ENCODE peak calls at places on chromosomes 3 and 15, in ten cellular contexts. One of them, this sample, is unnamed.

GRCh38 chr3:21920431-21920830 is 169.4 kb upstream of the ZNF385D start:
- DNase-seq in HL-60: no peak
- DNase-seq in B cell: no peak
- DNase-seq in endothelial cell: no peak
- DNase-seq in uterus: no peak
- DNase-seq in spleen: no peak
- DNase-seq in body of pancreas: no peak
- DNase-seq in gastrocnemius medialis: no peak
- DNase-seq in dorsolateral prefrontal cortex: no peak
- DNase-seq in right atrium auricular region: no peak
- DNase-seq in this sample: no peak

GRCh38 chr3:152328841-152329240 is 60.1 kb downstream of the MBNL1 start:
- DNase-seq in body of pancreas: no peak
- DNase-seq in spleen: no peak
- DNase-seq in gastrocnemius medialis: no peak
- DNase-seq in dorsolateral prefrontal cortex: no peak
- DNase-seq in endothelial cell: no peak
- DNase-seq in HL-60: no peak
- DNase-seq in right atrium auricular region: no peak
- DNase-seq in B cell: no peak
- DNase-seq in uterus: no peak
- DNase-seq in this sample: no peak

GRCh38 chr15:85282504-85283115 is 97.8 kb upstream of the AKAP13 start:
- DNase-seq in HL-60: no peak
- DNase-seq in uterus: no peak
- DNase-seq in gastrocnemius medialis: no peak
- DNase-seq in endothelial cell: no peak
- DNase-seq in dorsolateral prefrontal cortex: no peak
- DNase-seq in body of pancreas: no peak
- DNase-seq in right atrium auricular region: peak
- DNase-seq in spleen: no peak
- DNase-seq in B cell: no peak
- DNase-seq in this sample: no peak

GRCh38 chr15:37518436-37518835 is 416.0 kb upstream of the TMCO5A start:
- DNase-seq in endothelial cell: no peak
- DNase-seq in body of pancreas: no peak
- DNase-seq in B cell: no peak
- DNase-seq in uterus: no peak
- DNase-seq in spleen: no peak
- DNase-seq in HL-60: no peak
- DNase-seq in gastrocnemius medialis: no peak
- DNase-seq in right atrium auricular region: no peak
- DNase-seq in dorsolateral prefrontal cortex: no peak
- DNase-seq in this sample: no peak

GRCh38 chr15:85706779-85707518 is 87.8 kb downstream of the KLHL25 start:
- DNase-seq in right atrium auricular region: peak
- DNase-seq in gastrocnemius medialis: no peak
- DNase-seq in endothelial cell: no peak
- DNase-seq in spleen: no peak
- DNase-seq in body of pancreas: no peak
- DNase-seq in B cell: peak
- DNase-seq in uterus: peak
- DNase-seq in dorsolateral prefrontal cortex: no peak
- DNase-seq in HL-60: no peak
- DNase-seq in this sample: peak

GRCh38 chr3:116392291-116392690 is 53.0 kb downstream of the LSAMP start:
- DNase-seq in body of pancreas: no peak
- DNase-seq in endothelial cell: no peak
- DNase-seq in right atrium auricular region: no peak
- DNase-seq in spleen: no peak
- DNase-seq in gastrocnemius medialis: no peak
- DNase-seq in HL-60: no peak
- DNase-seq in uterus: no peak
- DNase-seq in dorsolateral prefrontal cortex: no peak
- DNase-seq in B cell: no peak
- DNase-seq in this sample: no peak

GRCh38 chr3:21644268-21644667 is 106.7 kb downstream of the ZNF385D start:
- DNase-seq in dorsolateral prefrontal cortex: no peak
- DNase-seq in HL-60: no peak
- DNase-seq in uterus: no peak
- DNase-seq in B cell: no peak
- DNase-seq in gastrocnemius medialis: no peak
- DNase-seq in body of pancreas: no peak
- DNase-seq in spleen: no peak
- DNase-seq in endothelial cell: no peak
- DNase-seq in right atrium auricular region: no peak
- DNase-seq in this sample: no peak

GRCh38 chr3:194298331-194299227 is 52.5 kb downstream of the CPN2 start:
- DNase-seq in body of pancreas: no peak
- DNase-seq in right atrium auricular region: no peak
- DNase-seq in dorsolateral prefrontal cortex: no peak
- DNase-seq in gastrocnemius medialis: no peak
- DNase-seq in uterus: no peak
- DNase-seq in spleen: peak
- DNase-seq in HL-60: no peak
- DNase-seq in B cell: no peak
- DNase-seq in endothelial cell: no peak
- DNase-seq in this sample: no peak

GRCh38 chr3:169661567-169662214 is 1.8 kb downstream of the MECOM start:
- DNase-seq in HL-60: no peak
- DNase-seq in uterus: no peak
- DNase-seq in gastrocnemius medialis: no peak
- DNase-seq in body of pancreas: peak
- DNase-seq in endothelial cell: peak
- DNase-seq in right atrium auricular region: no peak
- DNase-seq in spleen: peak
- DNase-seq in B cell: peak
- DNase-seq in dorsolateral prefrontal cortex: no peak
- DNase-seq in this sample: peak

GRCh38 chr15:89978914-89979313 is 22.2 kb upstream of the ZNF710 start:
- DNase-seq in gastrocnemius medialis: no peak
- DNase-seq in spleen: no peak
- DNase-seq in B cell: no peak
- DNase-seq in dorsolateral prefrontal cortex: no peak
- DNase-seq in body of pancreas: no peak
- DNase-seq in right atrium auricular region: no peak
- DNase-seq in HL-60: no peak
- DNase-seq in endothelial cell: no peak
- DNase-seq in uterus: no peak
- DNase-seq in this sample: no peak

GRCh38 chr15:89984421-89985010 is 16.6 kb upstream of the ZNF710 start:
- DNase-seq in right atrium auricular region: no peak
- DNase-seq in spleen: no peak
- DNase-seq in HL-60: no peak
- DNase-seq in gastrocnemius medialis: no peak
- DNase-seq in dorsolateral prefrontal cortex: no peak
- DNase-seq in endothelial cell: no peak
- DNase-seq in body of pancreas: no peak
- DNase-seq in uterus: no peak
- DNase-seq in B cell: no peak
- DNase-seq in this sample: no peak

GRCh38 chr15:89982315-89983055 is 18.6 kb upstream of the ZNF710 start:
- DNase-seq in B cell: no peak
- DNase-seq in dorsolateral prefrontal cortex: no peak
- DNase-seq in spleen: no peak
- DNase-seq in endothelial cell: no peak
- DNase-seq in body of pancreas: no peak
- DNase-seq in uterus: no peak
- DNase-seq in right atrium auricular region: no peak
- DNase-seq in HL-60: no peak
- DNase-seq in gastrocnemius medialis: no peak
- DNase-seq in this sample: no peak

GRCh38 chr15:89984001-89984400 is 17.1 kb upstream of the ZNF710 start:
- DNase-seq in HL-60: no peak
- DNase-seq in B cell: no peak
- DNase-seq in endothelial cell: no peak
- DNase-seq in gastrocnemius medialis: no peak
- DNase-seq in spleen: no peak
- DNase-seq in right atrium auricular region: no peak
- DNase-seq in body of pancreas: no peak
- DNase-seq in uterus: no peak
- DNase-seq in dorsolateral prefrontal cortex: no peak
- DNase-seq in this sample: no peak
- TF ChIP-seq CTCF in HL-60: no peak
- TF ChIP-seq CTCF in B cell: no peak
- TF ChIP-seq CTCF in endothelial cell: no peak
- TF ChIP-seq CTCF in gastrocnemius medialis: no peak
- TF ChIP-seq CTCF in spleen: no peak
- TF ChIP-seq CTCF in right atrium auricular region: no peak
- TF ChIP-seq CTCF in body of pancreas: no peak
- TF ChIP-seq CTCF in uterus: no peak
- TF ChIP-seq CTCF in dorsolateral prefrontal cortex: no peak
- TF ChIP-seq CTCF in this sample: no peak

DNA sequence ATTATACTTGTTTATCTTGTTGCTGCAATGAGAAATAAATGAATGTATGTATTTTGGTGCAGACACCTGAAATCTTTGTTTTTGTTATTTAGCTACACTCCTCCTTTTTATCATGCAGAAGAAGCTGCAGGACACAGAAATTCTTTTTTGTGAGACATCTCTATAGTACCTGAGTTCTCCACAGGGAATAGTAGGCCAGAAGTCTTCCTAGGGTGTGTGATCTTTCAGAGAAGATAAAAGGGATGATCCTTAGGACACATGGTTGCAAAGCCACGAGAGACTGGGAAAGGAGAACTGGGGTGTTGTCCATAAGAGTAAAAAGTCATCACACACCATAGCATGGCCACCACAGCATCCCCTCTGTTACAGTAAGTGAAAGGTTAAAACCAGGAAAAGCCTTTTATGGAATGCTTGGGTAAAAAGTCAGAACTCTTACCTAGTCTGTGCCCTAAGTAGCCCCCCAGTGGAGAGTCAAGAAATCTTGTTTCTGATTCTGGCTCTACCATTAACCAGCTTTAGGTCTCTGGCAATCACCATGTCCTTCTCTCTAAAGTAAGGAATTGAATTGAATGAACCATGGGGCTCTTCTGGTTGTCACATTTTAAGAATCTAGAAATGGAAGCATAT is 31.9 kb upstream of the ADGRG7 start:
- DNase-seq in gastrocnemius medialis: no peak
- DNase-seq in B cell: no peak
- DNase-seq in right atrium auricular region: no peak
- DNase-seq in dorsolateral prefrontal cortex: no peak
- DNase-seq in HL-60: no peak
- DNase-seq in uterus: no peak
- DNase-seq in endothelial cell: no peak
- DNase-seq in spleen: no peak
- DNase-seq in body of pancreas: no peak
- DNase-seq in this sample: no peak
- TF ChIP-seq CTCF in gastrocnemius medialis: no peak
- TF ChIP-seq CTCF in B cell: no peak
- TF ChIP-seq CTCF in right atrium auricular region: no peak
- TF ChIP-seq CTCF in dorsolateral prefrontal cortex: no peak
- TF ChIP-seq CTCF in HL-60: no peak
- TF ChIP-seq CTCF in uterus: no peak
- TF ChIP-seq CTCF in endothelial cell: no peak
- TF ChIP-seq CTCF in spleen: no peak
- TF ChIP-seq CTCF in body of pancreas: no peak
- TF ChIP-seq CTCF in this sample: no peak

GRCh38 chr3:124411729-124412128 is 318.5 kb upstream of the UMPS start:
- DNase-seq in body of pancreas: no peak
- DNase-seq in right atrium auricular region: no peak
- DNase-seq in dorsolateral prefrontal cortex: no peak
- DNase-seq in B cell: no peak
- DNase-seq in uterus: no peak
- DNase-seq in endothelial cell: no peak
- DNase-seq in gastrocnemius medialis: no peak
- DNase-seq in HL-60: no peak
- DNase-seq in spleen: no peak
- DNase-seq in this sample: no peak
- TF ChIP-seq CTCF in body of pancreas: no peak
- TF ChIP-seq CTCF in right atrium auricular region: no peak
- TF ChIP-seq CTCF in dorsolateral prefrontal cortex: no peak
- TF ChIP-seq CTCF in B cell: no peak
- TF ChIP-seq CTCF in uterus: no peak
- TF ChIP-seq CTCF in endothelial cell: no peak
- TF ChIP-seq CTCF in gastrocnemius medialis: no peak
- TF ChIP-seq CTCF in HL-60: no peak
- TF ChIP-seq CTCF in spleen: no peak
- TF ChIP-seq CTCF in this sample: no peak

DNA sequence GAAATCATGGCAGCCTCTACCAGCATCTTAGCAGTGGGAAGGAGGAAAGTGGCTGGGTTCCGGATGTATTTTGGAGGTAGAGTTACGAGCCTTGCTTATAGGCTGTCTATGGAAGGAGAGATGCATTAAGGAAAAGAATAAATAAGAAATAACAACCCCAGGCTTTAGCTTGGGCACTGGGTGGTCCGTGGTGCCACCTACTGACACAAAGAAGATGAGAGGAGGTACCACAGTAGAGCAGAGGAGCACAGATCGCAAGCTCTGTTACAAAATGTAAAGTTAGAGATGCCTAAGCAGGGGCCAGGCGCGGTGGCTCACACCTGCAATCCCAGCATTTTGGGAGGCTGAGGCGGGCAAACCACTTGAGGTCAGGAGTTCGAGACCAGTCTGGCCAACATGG is 74.8 kb downstream of the TMEM39A start:
- DNase-seq in spleen: no peak
- DNase-seq in HL-60: no peak
- DNase-seq in B cell: no peak
- DNase-seq in gastrocnemius medialis: no peak
- DNase-seq in endothelial cell: no peak
- DNase-seq in right atrium auricular region: no peak
- DNase-seq in uterus: no peak
- DNase-seq in dorsolateral prefrontal cortex: no peak
- DNase-seq in body of pancreas: peak
- DNase-seq in this sample: no peak
- TF ChIP-seq CTCF in spleen: no peak
- TF ChIP-seq CTCF in HL-60: no peak
- TF ChIP-seq CTCF in B cell: no peak
- TF ChIP-seq CTCF in gastrocnemius medialis: no peak
- TF ChIP-seq CTCF in endothelial cell: no peak
- TF ChIP-seq CTCF in right atrium auricular region: peak
- TF ChIP-seq CTCF in uterus: peak
- TF ChIP-seq CTCF in dorsolateral prefrontal cortex: peak
- TF ChIP-seq CTCF in body of pancreas: peak
- TF ChIP-seq CTCF in this sample: no peak

This sample was measured in natural killer cell.